ENCODE peak calls at places on chromosomes 7 and 10, in six cellular contexts. A is psoas muscle, C is SK-N-SH, Q is Peyer's patch, X is heart left ventricle, Z is right lobe of liver. M is an unnamed sample.

GRCh38 chr7:116167177-116167576 is 43.2 kb upstream of the TES start:
- DNase-seq in A (no peak), C (no peak), Q (no peak), X (no peak), Z (no peak), M (no peak)

GRCh38 chr7:142338633-142339501 is 81.0 kb upstream of the PRSS58 start:
- DNase-seq in A (peak; percentile 65), C (no peak), Q (no peak), X (no peak), Z (no peak), M (no peak)

GRCh38 chr10:126097558-126098215 is 201.3 kb downstream of the FANK1 start:
- DNase-seq in A (no peak), C (no peak), Q (no peak), X (no peak), Z (no peak), M (no peak)

GRCh38 chr10:3372284-3372683 is 199.7 kb upstream of the PITRM1 start:
- DNase-seq in A (no peak), C (no peak), Q (no peak), X (no peak), Z (no peak), M (peak; percentile 54)

GRCh38 chr7:3307437-3307836 is 6.4 kb downstream of the SDK1 start:
- DNase-seq in A (no peak), C (no peak), Q (no peak), X (no peak), Z (no peak), M (no peak)

GRCh38 chr7:43700646-43701501 is 28.4 kb downstream of the COA1 start:
- DNase-seq in A (no peak), C (no peak), Q (no peak), X (no peak), Z (no peak), M (no peak)

GRCh38 chr7:73606801-73607691 is 17.3 kb downstream of the MLXIPL start:
- DNase-seq in A (peak; percentile 84), C (peak; percentile 98), Q (no peak), X (peak; percentile 47), Z (peak; percentile 57), M (no peak)

GRCh38 chr7:141820067-141820466 is 21.2 kb downstream of the PRSS37 start:
- DNase-seq in A (no peak), C (no peak), Q (no peak), X (no peak), Z (no peak), M (no peak)

GRCh38 chr7:4297165-4297842 is 384.8 kb upstream of the FOXK1 start:
- DNase-seq in A (no peak), C (no peak), Q (no peak), X (no peak), Z (no peak), M (no peak)

GRCh38 chr10:62388328-62388727 is 14.2 kb downstream of the ZNF365 start:
- DNase-seq in A (no peak), C (no peak), Q (no peak), X (no peak), Z (no peak), M (no peak)

GRCh38 chr7:99653754-99654153 is 26.0 kb downstream of the CYP3A5 start:
- DNase-seq in A (no peak), C (no peak), Q (peak; percentile 51), X (no peak), Z (no peak), M (no peak)

GRCh38 chr10:71708301-71708703 is 11.3 kb downstream of the C10orf105 start:
- DNase-seq in A (peak; percentile 75), C (peak; percentile 90), Q (peak; percentile 78), X (peak; percentile 46), Z (peak; percentile 69), M (no peak)

GRCh38 chr7:5550831-5551230 is 127.2 kb upstream of the TNRC18 start:
- DNase-seq in A (no peak), C (peak; percentile 27), Q (no peak), X (no peak), Z (no peak), M (no peak)

DNA sequence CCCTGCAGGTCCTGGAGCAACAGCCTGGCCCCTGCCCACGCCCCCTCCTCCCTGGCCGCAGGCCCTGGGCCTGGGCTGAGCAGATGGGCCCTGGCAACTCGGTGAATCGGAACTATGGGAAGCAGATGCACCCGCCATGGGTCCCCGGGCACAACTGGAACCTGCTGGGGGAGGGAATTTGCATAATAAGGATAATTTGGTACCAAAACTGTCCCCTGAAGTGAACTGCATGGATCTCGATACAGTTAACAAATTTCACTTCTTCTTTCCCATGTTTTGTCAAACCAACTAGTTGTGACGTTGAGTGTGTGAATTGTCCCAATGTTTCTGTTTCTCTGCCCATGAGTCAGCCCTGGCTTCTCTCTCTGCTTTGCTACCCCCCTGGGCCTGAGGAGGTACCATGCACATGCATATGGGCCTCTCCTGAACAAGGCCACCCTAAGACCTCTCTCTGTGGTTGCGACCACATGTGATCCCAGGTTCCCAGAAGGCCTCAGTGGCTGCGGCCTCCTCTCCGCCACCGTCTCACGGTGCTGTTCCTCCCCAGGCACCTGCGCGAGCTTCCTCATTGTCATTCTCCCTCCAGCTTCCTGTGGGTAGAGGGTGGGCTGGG is 40.2 kb downstream of the FIGNL1 start:
- DNase-seq in A (no peak), C (no peak), Q (no peak), X (no peak), Z (no peak), M (no peak)
- H3K4me1 ChIP-seq in A (no peaks in the 10 kb centered on the region), C (no peaks in the 10 kb centered on the region), Q (peaks cover 36% of the 10 kb centered on the region), X (no peaks in the 10 kb centered on the region), Z (no peaks in the 10 kb centered on the region), M (no peaks in the 10 kb centered on the region)

DNA sequence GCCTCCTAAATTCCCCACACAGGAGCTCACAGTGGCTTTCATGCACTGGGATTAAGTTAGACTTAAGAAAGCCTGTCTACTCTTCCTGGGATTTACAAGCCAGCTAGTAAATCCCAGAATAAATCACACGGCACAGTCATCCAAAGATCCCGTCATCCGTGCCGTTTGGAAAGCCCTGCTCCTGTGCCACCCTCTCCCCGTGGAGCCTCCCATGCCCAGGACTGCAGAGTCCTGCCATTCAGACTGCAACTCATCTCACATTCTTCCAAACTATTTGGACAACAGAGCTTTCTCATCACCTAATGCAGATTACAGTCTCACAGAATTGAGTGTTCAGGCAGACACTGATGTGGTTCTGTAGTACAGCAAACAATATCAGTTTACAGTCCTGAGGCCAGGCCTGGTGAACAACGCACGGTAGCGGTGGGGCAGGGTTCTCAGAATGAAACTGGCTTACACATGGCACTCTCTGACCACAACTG is 166.5 kb downstream of the EGFR start:
- DNase-seq in A (no peak), C (no peak), Q (no peak), X (no peak), Z (no peak), M (no peak)
- H3K36me3 ChIP-seq in A (no peaks in the 10 kb centered on the region), C (peaks cover 64% of the 10 kb centered on the region), Q (no peaks in the 10 kb centered on the region), X (peaks cover 29% of the 10 kb centered on the region), Z (no peaks in the 10 kb centered on the region), M (no peaks in the 10 kb centered on the region)

GRCh38 chr10:8435186-8436055 is 380.9 kb downstream of the GATA3 start:
- DNase-seq in A (no peak), C (no peak), Q (no peak), X (no peak), Z (no peak), M (no peak)
- TF ChIP-seq CTCF in A (no peak), C (no peak), Q (no peak), X (no peak), Z (no peak), M (no peak)

GRCh38 chr10:60293797-60294196 is 95.9 kb downstream of the ANK3 start:
- DNase-seq in A (no peak), C (no peak), Q (no peak), X (no peak), Z (no peak), M (no peak)

GRCh38 chr10:60298408-60299389 is 91.0 kb downstream of the ANK3 start:
- DNase-seq in A (no peak), C (no peak), Q (no peak), X (no peak), Z (no peak), M (no peak)

GRCh38 chr10:60299390-60299778 is 90.3 kb downstream of the ANK3 start:
- DNase-seq in A (no peak), C (no peak), Q (no peak), X (no peak), Z (no peak), M (no peak)

GRCh38 chr10:60295028-60295937 is 94.4 kb downstream of the ANK3 start:
- DNase-seq in A (no peak), C (no peak), Q (no peak), X (no peak), Z (no peak), M (no peak)

DNA sequence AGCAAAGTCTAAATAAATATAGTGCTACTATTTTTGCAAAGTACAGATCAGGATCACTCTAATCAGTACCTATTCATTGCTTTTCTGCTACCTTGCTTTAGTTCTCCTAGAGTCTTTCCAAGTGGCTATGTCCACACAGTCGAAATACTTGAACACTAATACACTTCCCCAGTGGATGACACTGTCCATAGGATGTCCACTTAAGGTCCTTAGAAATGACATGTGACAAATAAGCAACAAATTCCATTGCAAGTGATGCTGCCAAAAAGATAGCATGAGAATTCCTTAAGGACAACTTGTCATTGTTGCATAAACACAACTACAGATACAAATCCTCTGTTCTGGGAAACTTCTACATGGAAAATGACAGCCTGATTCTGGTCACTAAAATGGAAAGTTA is 93.6 kb downstream of the ANK3 start:
- DNase-seq in A (no peak), C (no peak), Q (no peak), X (no peak), Z (no peak), M (no peak)
- H3K4me1 ChIP-seq in A (peaks cover 6% of the 10 kb centered on the region), C (peaks cover 5% of the 10 kb centered on the region), Q (no peaks in the 10 kb centered on the region), X (no peaks in the 10 kb centered on the region), Z (no peaks in the 10 kb centered on the region), M (no peaks in the 10 kb centered on the region)

M was measured in mucosa of descending colon.